ENCODE peak calls at places on chromosomes 11 and 22, in eight cellular contexts. B is A549, C is esophagus squamous epithelium, E is GM12878, X is breast epithelium, V is neuronal stem cell, H is adipocyte, W is HAP-1. M is an unnamed sample. For H3K4me1, the result is how much of the 10 kb centered on the place peaks cover.

GRCh38 chr22:24457894-24458293 is 30.5 kb downstream of the ADORA2A start:
- DNase-seq in B (no peak), C (no peak), E (no peak), X (no peak), V (no peak), H (no peak), W (no peak), M (no peak)

GRCh38 chr11:8729837-8730696 is 47.5 kb downstream of the RPL27A start:
- DNase-seq in B (no peak), C (no peak), E (no peak), X (no peak), V (no peak), H (no peak), W (no peak), M (no peak)

GRCh38 chr11:8512547-8512946 is 81.5 kb downstream of the STK33 start:
- DNase-seq in B (no peak), C (no peak), E (no peak), X (no peak), V (no peak), H (no peak), W (no peak), M (no peak)

GRCh38 chr11:125241104-125241503 is 76.6 kb downstream of the PKNOX2 start:
- DNase-seq in B (no peak), C (no peak), E (no peak), X (no peak), V (no peak), H (no peak), W (no peak), M (no peak)

GRCh38 chr22:47174671-47175111 is 412.2 kb downstream of the TBC1D22A start:
- DNase-seq in B (no peak), C (no peak), E (no peak), X (no peak), V (no peak), H (no peak), W (no peak), M (no peak)

GRCh38 chr22:21579474-21579851 is 11.9 kb downstream of the UBE2L3 start:
- DNase-seq in B (no peak), C (no peak), E (no peak), X (no peak), V (no peak), H (no peak), W (no peak), M (no peak)

GRCh38 chr11:85525711-85526110 is 101.4 kb downstream of the DLG2 start:
- DNase-seq in B (no peak), C (no peak), E (no peak), X (no peak), V (no peak), H (no peak), W (no peak), M (no peak)

GRCh38 chr11:60912223-60912850 is 1.6 kb upstream of the TMEM109 start:
- DNase-seq in B (no peak), C (no peak), E (no peak), X (no peak), V (no peak), H (no peak), W (no peak), M (no peak)

GRCh38 chr11:70072471-70073187 is 5.5 kb upstream of the ANO1 start:
- DNase-seq in B (no peak), C (no peak), E (no peak), X (peak), V (no peak), H (no peak), W (no peak), M (peak)

GRCh38 chr11:68610452-68611116 is 73.8 kb upstream of the GAL start:
- DNase-seq in B (no peak), C (no peak), E (no peak), X (no peak), V (no peak), H (peak), W (no peak), M (peak)

GRCh38 chr22:35191412-35191811 is 65.9 kb upstream of the HMGXB4 start:
- DNase-seq in B (no peak), C (no peak), E (no peak), X (no peak), V (no peak), H (peak), W (no peak), M (no peak)

GRCh38 chr11:102590646-102591045 is 34.5 kb downstream of the MMP20 start:
- DNase-seq in B (no peak), C (no peak), E (no peak), X (no peak), V (no peak), H (no peak), W (no peak), M (no peak)

GRCh38 chr11:116579857-116580727 is 192.7 kb downstream of the BUD13 start:
- DNase-seq in B (no peak), C (no peak), E (no peak), X (no peak), V (peak), H (no peak), W (no peak), M (peak)

GRCh38 chr11:69651834-69652620 is 11.1 kb downstream of the CCND1 start:
- DNase-seq in B (no peak), C (no peak), E (no peak), X (no peak), V (no peak), H (no peak), W (no peak), M (no peak)

GRCh38 chr11:100515087-100515486 is 172.0 kb upstream of the ARHGAP42 start:
- DNase-seq in B (no peak), C (no peak), E (no peak), X (no peak), V (no peak), H (peak), W (no peak), M (peak)

GRCh38 chr11:71096751-71097388 is 155.5 kb downstream of the SHANK2 start:
- DNase-seq in B (no peak), C (no peak), E (no peak), X (no peak), V (no peak), H (no peak), W (no peak), M (no peak)

GRCh38 chr11:86735462-86736302 is 63.3 kb upstream of the ME3 start:
- DNase-seq in B (peak), C (no peak), E (no peak), X (no peak), V (no peak), H (peak), W (no peak), M (no peak)

GRCh38 chr22:21980547-21980946 is 2.0 kb downstream of the TOP3B start:
- DNase-seq in B (no peak), C (no peak), E (no peak), X (no peak), V (no peak), H (no peak), W (no peak), M (no peak)

GRCh38 chr11:18064450-18065048 is 18.5 kb upstream of the TPH1 start:
- DNase-seq in B (no peak), C (no peak), E (no peak), X (no peak), V (no peak), H (no peak), W (no peak), M (no peak)

DNA sequence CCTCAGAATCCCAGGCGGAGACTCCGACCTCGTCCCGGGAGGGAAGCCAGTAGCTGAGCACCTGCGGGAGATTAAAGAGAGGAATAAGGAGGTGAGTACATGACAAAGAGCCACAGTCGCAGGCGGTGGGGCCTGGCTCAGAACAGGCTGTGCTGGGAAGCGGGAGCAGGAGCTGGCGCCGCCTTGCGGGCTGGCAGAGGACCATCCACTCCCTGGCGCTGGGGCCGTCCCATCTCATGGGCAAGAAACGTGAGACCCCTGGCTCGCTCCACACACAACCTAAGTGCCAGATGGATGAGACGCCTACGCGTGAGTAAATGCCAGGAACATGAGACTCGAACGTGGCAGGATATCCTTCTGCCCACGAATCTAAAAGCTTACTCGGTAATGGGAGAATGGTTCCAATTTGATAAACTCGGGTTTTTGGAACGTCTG is 6.3 kb downstream of the CEND1 start:
- DNase-seq in B (no peak), C (no peak), E (no peak), X (peak), V (peak), H (peak), W (peak), M (peak)
- H3K4me1 ChIP-seq in B (under half), C (under half), E (under half), X (under half), V (under half), H (under half), W (under half), M (under half)

GRCh38 chr11:11537871-11538270 is 83.9 kb downstream of the GALNT18 start:
- DNase-seq in B (no peak), C (no peak), E (no peak), X (no peak), V (no peak), H (no peak), W (no peak), M (no peak)
- H3K4me3 ChIP-seq in B (no peak), C (no peak), E (no peak), X (no peak), V (no peak), H (no peak), W (no peak), M (no peak)

GRCh38 chr22:32343929-32344328 is 13.7 kb upstream of the RFPL3 start:
- DNase-seq in B (no peak), C (no peak), E (no peak), X (no peak), V (no peak), H (no peak), W (no peak), M (no peak)

GRCh38 chr22:32339190-32340012 is 18.3 kb upstream of the RFPL3 start:
- DNase-seq in B (no peak), C (no peak), E (no peak), X (no peak), V (no peak), H (no peak), W (no peak), M (no peak)

GRCh38 chr22:32340437-32340836 is 17.2 kb upstream of the RFPL3 start:
- DNase-seq in B (no peak), C (no peak), E (no peak), X (no peak), V (no peak), H (no peak), W (no peak), M (no peak)

GRCh38 chr22:32341122-32341740 is 16.4 kb upstream of the RFPL3 start:
- DNase-seq in B (no peak), C (no peak), E (no peak), X (no peak), V (peak), H (no peak), W (no peak), M (no peak)

DNA sequence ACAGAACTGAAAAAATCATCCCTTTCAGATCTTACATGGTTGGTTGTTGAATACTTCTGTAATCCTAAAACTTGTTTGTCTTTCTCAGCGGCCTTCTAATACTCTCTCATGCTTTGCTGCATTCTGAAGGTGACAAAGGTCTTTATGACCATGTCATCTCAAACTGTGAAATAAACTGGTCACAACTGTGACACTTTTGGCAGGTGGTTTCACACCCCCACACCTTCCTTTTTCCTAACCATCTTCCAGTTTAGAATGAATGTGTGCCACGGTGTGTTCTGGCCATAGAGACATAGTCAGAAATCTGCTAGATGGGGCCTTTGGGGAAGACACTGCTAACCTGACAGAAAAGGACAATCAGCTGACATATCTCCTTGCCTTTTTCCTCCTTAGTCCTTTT is 14.7 kb upstream of the RFPL3 start:
- DNase-seq in B (no peak), C (no peak), E (no peak), X (no peak), V (no peak), H (no peak), W (no peak), M (no peak)
- H3K4me1 ChIP-seq in B (under half), C (under half), E (under half), X (under half), V (half or more), H (under half), W (under half), M (under half)

DNA sequence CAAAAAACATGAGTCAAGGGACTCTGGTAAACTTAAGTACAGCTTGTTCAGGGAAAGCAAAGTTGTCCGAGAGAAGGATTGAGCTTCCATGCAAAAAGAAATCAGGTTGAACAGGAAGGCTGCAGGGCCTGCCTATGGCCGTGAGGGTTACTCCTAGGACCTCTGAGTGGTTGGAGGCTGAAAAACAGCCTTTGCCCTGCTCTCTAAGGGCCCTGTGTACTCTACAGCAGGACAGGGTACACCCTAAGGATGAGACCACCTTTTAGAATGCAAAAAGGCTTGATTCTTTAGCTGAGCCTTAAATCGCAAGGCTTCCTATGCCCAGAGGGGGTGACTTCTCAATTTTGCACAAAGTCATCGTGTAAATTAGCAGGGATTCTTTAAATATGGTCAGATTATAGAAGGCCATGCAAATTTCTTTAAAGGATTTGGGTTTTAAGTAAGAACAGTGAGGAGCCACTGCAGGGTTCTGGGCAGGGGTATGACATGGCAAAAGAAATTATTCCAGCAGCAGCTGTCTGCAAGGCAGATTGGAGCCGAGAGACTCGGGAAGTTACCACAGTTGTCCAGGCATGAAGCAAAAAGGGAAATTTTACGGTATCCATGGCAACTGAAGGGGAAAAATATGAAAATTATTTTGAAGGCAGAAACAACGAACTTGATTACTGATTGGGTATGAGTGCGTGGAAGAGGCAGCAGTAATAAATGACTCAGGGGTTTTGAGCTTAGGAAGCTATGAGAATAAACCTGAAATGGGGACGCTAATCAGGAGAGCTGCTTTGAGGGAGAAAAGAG is 91.8 kb downstream of the FAM76B start:
- DNase-seq in B (no peak), C (no peak), E (no peak), X (no peak), V (no peak), H (no peak), W (no peak), M (no peak)
- H3K4me3 ChIP-seq in B (no peak), C (no peak), E (no peak), X (no peak), V (no peak), H (no peak), W (no peak), M (no peak)

DNA sequence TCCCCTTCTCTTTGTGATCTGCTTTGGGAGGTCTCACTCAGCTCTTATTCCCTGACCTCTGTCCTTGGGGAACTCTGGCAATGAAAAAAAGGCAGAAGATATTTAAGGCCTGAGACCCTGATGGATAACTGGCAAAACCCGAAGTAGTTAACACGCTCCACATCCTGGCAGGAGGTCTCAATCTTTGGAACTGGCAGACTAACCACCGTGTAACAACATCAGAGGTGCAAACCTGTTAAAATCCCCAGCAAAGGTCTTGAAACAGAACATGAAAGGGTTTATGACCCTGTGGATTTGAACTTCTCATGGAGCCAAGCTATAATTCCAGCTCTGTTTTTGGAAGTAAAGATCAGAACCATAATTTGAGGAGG is 160.3 kb downstream of the DBX1 start:
- DNase-seq in B (no peak), C (no peak), E (no peak), X (no peak), V (no peak), H (no peak), W (no peak), M (no peak)
- H3K4me1 ChIP-seq in B (half or more), C (under half), E (under half), X (under half), V (under half), H (under half), W (under half), M (half or more)

GRCh38 chr22:26462971-26463661 is 20.5 kb downstream of the HPS4 start:
- DNase-seq in B (no peak), C (no peak), E (no peak), X (no peak), V (no peak), H (no peak), W (no peak), M (no peak)
- H3K4me3 ChIP-seq in B (no peak), C (no peak), E (no peak), X (no peak), V (no peak), H (no peak), W (no peak), M (no peak)

GRCh38 chr11:45154276-45154675 is 7.8 kb downstream of the PRDM11 start:
- DNase-seq in B (no peak), C (no peak), E (no peak), X (no peak), V (no peak), H (no peak), W (no peak), M (no peak)

GRCh38 chr11:45156201-45156600 is 9.8 kb downstream of the PRDM11 start:
- DNase-seq in B (no peak), C (no peak), E (no peak), X (no peak), V (no peak), H (no peak), W (no peak), M (no peak)

GRCh38 chr11:45156731-45157130 is 10.3 kb downstream of the PRDM11 start:
- DNase-seq in B (no peak), C (no peak), E (no peak), X (no peak), V (no peak), H (no peak), W (no peak), M (no peak)

GRCh38 chr11:45155627-45156180 is 9.3 kb downstream of the PRDM11 start:
- DNase-seq in B (no peak), C (no peak), E (no peak), X (no peak), V (no peak), H (no peak), W (no peak), M (no peak)

GRCh38 chr11:45155058-45155551 is 8.7 kb downstream of the PRDM11 start:
- DNase-seq in B (no peak), C (no peak), E (no peak), X (no peak), V (no peak), H (no peak), W (no peak), M (no peak)
- H3K4me1 ChIP-seq in B (under half), C (half or more), E (under half), X (under half), V (under half), H (under half), W (under half), M (under half)

GRCh38 chr11:64349404-64349803 is 9.4 kb downstream of the CCDC88B start:
- DNase-seq in B (no peak), C (no peak), E (no peak), X (no peak), V (no peak), H (no peak), W (no peak), M (no peak)

GRCh38 chr11:64353761-64354506 is 5.0 kb upstream of the RPS6KA4 start:
- DNase-seq in B (no peak), C (no peak), E (no peak), X (no peak), V (no peak), H (no peak), W (no peak), M (no peak)

GRCh38 chr11:64351136-64351631 is 7.8 kb upstream of the RPS6KA4 start:
- DNase-seq in B (no peak), C (no peak), E (no peak), X (no peak), V (no peak), H (no peak), W (no peak), M (no peak)

GRCh38 chr11:64353101-64353738 is 5.7 kb upstream of the RPS6KA4 start:
- DNase-seq in B (no peak), C (no peak), E (no peak), X (no peak), V (no peak), H (no peak), W (no peak), M (no peak)

DNA sequence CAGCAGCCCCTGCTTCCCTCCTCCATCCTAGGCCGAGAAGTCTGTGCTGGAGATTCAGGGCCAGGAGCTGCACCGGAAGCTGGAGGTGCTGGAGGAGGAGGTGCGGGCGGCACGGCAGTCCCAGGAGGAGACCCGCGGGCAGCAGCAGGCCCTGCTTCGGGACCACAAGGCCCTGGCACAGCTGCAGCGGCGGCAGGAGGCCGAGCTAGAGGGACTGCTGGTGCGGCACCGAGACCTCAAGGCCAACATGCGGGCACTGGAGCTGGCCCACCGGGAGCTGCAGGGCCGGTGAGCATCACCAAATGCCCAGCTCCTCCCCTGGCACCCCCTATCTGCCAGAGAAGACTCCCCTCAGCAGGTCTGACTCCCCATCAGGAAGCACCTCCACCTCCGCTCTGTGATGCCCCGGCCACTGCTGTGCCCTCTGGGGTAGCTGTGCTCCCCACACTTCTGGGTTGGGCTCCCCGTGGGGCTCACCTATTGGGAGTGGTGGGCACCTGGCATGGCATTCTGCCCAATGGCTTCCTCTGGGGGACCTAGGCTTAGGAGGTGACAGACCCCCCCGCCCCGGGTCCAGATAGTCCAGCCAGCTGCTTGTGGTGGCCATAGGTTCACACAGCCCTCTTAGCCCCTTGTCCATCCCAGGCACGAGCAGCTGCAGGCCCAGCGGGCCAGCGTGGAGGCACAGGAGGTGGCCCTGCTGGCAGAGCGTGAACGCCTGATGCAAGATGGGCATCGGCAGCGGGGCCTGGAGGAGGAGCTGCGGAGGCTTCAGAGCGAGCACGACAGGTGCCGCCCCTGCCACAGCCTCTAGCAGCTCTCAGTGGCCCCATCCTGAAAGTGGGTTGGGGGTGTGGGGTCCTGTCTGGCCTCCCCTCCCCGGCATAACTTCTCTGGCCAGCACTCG is 6.6 kb upstream of the RPS6KA4 start:
- DNase-seq in B (no peak), C (no peak), E (no peak), X (no peak), V (no peak), H (no peak), W (no peak), M (no peak)
- H3K4me3 ChIP-seq in B (no peak), C (no peak), E (no peak), X (no peak), V (no peak), H (no peak), W (no peak), M (no peak)